ENCODE peak calls at places on chromosome 6, in seven cellular contexts. One of them, this sample, is unnamed. For H3K27me3, the result is how much of the 10 kb centered on the place peaks cover.

GRCh38 chr6:96899019-96899418 is 1.3 kb upstream of the NDUFAF4 start:
- DNase-seq in breast epithelium: no peak
- DNase-seq in CD8-positive, alpha-beta T cell: no peak
- DNase-seq in right lobe of liver: no peak
- DNase-seq in uterus: no peak
- DNase-seq in colonic mucosa: peak
- DNase-seq in left ventricle myocardium inferior: no peak
- DNase-seq in this sample: no peak

GRCh38 chr6:112429226-112429625 is 82.1 kb downstream of the RFPL4B start:
- DNase-seq in breast epithelium: no peak
- DNase-seq in CD8-positive, alpha-beta T cell: no peak
- DNase-seq in right lobe of liver: no peak
- DNase-seq in uterus: no peak
- DNase-seq in colonic mucosa: no peak
- DNase-seq in left ventricle myocardium inferior: no peak
- DNase-seq in this sample: no peak

GRCh38 chr6:53984163-53984562 is 127.1 kb upstream of the MLIP start:
- DNase-seq in breast epithelium: no peak
- DNase-seq in CD8-positive, alpha-beta T cell: no peak
- DNase-seq in right lobe of liver: no peak
- DNase-seq in uterus: no peak
- DNase-seq in colonic mucosa: no peak
- DNase-seq in left ventricle myocardium inferior: no peak
- DNase-seq in this sample: no peak

GRCh38 chr6:103273048-103273447 is 1586.7 kb downstream of the HACE1 start:
- DNase-seq in breast epithelium: no peak
- DNase-seq in CD8-positive, alpha-beta T cell: no peak
- DNase-seq in right lobe of liver: no peak
- DNase-seq in uterus: no peak
- DNase-seq in colonic mucosa: no peak
- DNase-seq in left ventricle myocardium inferior: no peak
- DNase-seq in this sample: no peak

GRCh38 chr6:161029195-161029809 is 37.7 kb downstream of the MAP3K4 start:
- DNase-seq in breast epithelium: no peak
- DNase-seq in CD8-positive, alpha-beta T cell: no peak
- DNase-seq in right lobe of liver: no peak
- DNase-seq in uterus: no peak
- DNase-seq in colonic mucosa: no peak
- DNase-seq in left ventricle myocardium inferior: no peak
- DNase-seq in this sample: no peak

GRCh38 chr6:28710466-28711191 is 184.9 kb downstream of the GPX5 start:
- DNase-seq in breast epithelium: no peak
- DNase-seq in CD8-positive, alpha-beta T cell: no peak
- DNase-seq in right lobe of liver: no peak
- DNase-seq in uterus: no peak
- DNase-seq in colonic mucosa: no peak
- DNase-seq in left ventricle myocardium inferior: no peak
- DNase-seq in this sample: no peak

GRCh38 chr6:113318553-113318952 is 538.6 kb upstream of the MARCKS start:
- DNase-seq in breast epithelium: no peak
- DNase-seq in CD8-positive, alpha-beta T cell: no peak
- DNase-seq in right lobe of liver: no peak
- DNase-seq in uterus: no peak
- DNase-seq in colonic mucosa: no peak
- DNase-seq in left ventricle myocardium inferior: no peak
- DNase-seq in this sample: no peak

GRCh38 chr6:134138226-134138975 is 86.0 kb upstream of the SLC2A12 start:
- DNase-seq in breast epithelium: no peak
- DNase-seq in CD8-positive, alpha-beta T cell: no peak
- DNase-seq in right lobe of liver: no peak
- DNase-seq in uterus: no peak
- DNase-seq in colonic mucosa: no peak
- DNase-seq in left ventricle myocardium inferior: no peak
- DNase-seq in this sample: no peak

GRCh38 chr6:162857321-162857720 is 129.5 kb downstream of the PACRG start:
- DNase-seq in breast epithelium: no peak
- DNase-seq in CD8-positive, alpha-beta T cell: no peak
- DNase-seq in right lobe of liver: no peak
- DNase-seq in uterus: no peak
- DNase-seq in colonic mucosa: no peak
- DNase-seq in left ventricle myocardium inferior: no peak
- DNase-seq in this sample: no peak

GRCh38 chr6:6751615-6752014 is 163.1 kb downstream of the LY86 start:
- DNase-seq in breast epithelium: no peak
- DNase-seq in CD8-positive, alpha-beta T cell: no peak
- DNase-seq in right lobe of liver: no peak
- DNase-seq in uterus: no peak
- DNase-seq in colonic mucosa: peak
- DNase-seq in left ventricle myocardium inferior: no peak
- DNase-seq in this sample: no peak

GRCh38 chr6:69162811-69163210 is 527.7 kb downstream of the ADGRB3 start:
- DNase-seq in breast epithelium: no peak
- DNase-seq in CD8-positive, alpha-beta T cell: no peak
- DNase-seq in right lobe of liver: no peak
- DNase-seq in uterus: no peak
- DNase-seq in colonic mucosa: no peak
- DNase-seq in left ventricle myocardium inferior: no peak
- DNase-seq in this sample: no peak

GRCh38 chr6:57075092-57075491 is 14.9 kb upstream of the ZNF451 start:
- DNase-seq in breast epithelium: no peak
- DNase-seq in CD8-positive, alpha-beta T cell: no peak
- DNase-seq in right lobe of liver: no peak
- DNase-seq in uterus: no peak
- DNase-seq in colonic mucosa: no peak
- DNase-seq in left ventricle myocardium inferior: no peak
- DNase-seq in this sample: no peak

GRCh38 chr6:36386495-36387439 is 702 bp downstream of the ETV7 start:
- DNase-seq in breast epithelium: no peak
- DNase-seq in CD8-positive, alpha-beta T cell: no peak
- DNase-seq in right lobe of liver: no peak
- DNase-seq in uterus: peak
- DNase-seq in colonic mucosa: peak
- DNase-seq in left ventricle myocardium inferior: no peak
- DNase-seq in this sample: peak

DNA sequence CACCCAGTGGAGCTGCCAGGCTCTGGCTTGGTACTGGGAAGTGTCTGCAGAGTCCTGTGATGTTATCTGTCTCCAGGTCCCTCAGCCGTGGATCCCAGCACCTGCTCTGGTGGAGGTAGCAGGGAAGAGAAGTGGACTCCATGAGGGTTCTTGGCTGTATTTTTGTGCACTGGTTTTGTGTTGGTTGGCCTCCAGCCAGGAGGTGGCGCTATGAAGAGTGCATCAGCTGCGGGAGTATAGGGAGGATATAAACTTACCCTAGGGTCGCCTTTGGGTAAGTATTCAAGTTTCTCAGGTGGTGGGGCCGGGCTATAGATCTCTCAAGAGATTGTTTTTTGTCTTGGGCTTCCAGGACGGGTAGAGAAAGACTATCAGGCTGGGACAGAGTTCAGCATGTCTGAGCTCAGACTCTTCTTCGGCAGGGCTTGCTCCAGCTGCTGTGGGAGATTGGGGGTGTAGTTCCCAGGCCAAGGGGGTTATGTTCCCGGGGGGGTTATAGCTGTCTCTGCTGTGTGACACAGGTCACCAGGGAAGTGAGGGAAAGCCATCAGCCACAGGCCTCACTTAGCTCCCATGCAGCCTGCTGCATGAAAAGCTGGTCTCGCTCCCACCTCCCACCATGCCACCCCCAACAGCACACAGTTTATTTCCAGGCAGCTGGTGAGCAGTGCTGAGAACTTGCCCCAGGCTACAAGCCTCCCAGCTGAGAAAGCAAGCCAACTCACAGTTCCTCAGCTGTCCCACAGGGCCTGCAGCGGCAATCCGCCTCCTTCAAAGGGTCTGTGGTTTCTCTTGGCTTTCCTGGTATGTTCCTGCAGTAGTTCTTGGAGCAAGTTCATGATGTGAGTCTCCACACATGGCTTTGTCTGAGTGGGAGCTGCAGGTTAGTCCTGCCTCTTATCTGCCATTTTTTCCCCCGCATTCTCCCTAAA is 115.7 kb downstream of the AIG1 start:
- DNase-seq in breast epithelium: no peak
- DNase-seq in CD8-positive, alpha-beta T cell: no peak
- DNase-seq in right lobe of liver: no peak
- DNase-seq in uterus: no peak
- DNase-seq in colonic mucosa: no peak
- DNase-seq in left ventricle myocardium inferior: no peak
- DNase-seq in this sample: no peak
- TF ChIP-seq CTCF in breast epithelium: no peak
- TF ChIP-seq CTCF in CD8-positive, alpha-beta T cell: no peak
- TF ChIP-seq CTCF in right lobe of liver: no peak
- TF ChIP-seq CTCF in uterus: no peak
- TF ChIP-seq CTCF in colonic mucosa: no peak
- TF ChIP-seq CTCF in left ventricle myocardium inferior: no peak
- TF ChIP-seq CTCF in this sample: no peak

DNA sequence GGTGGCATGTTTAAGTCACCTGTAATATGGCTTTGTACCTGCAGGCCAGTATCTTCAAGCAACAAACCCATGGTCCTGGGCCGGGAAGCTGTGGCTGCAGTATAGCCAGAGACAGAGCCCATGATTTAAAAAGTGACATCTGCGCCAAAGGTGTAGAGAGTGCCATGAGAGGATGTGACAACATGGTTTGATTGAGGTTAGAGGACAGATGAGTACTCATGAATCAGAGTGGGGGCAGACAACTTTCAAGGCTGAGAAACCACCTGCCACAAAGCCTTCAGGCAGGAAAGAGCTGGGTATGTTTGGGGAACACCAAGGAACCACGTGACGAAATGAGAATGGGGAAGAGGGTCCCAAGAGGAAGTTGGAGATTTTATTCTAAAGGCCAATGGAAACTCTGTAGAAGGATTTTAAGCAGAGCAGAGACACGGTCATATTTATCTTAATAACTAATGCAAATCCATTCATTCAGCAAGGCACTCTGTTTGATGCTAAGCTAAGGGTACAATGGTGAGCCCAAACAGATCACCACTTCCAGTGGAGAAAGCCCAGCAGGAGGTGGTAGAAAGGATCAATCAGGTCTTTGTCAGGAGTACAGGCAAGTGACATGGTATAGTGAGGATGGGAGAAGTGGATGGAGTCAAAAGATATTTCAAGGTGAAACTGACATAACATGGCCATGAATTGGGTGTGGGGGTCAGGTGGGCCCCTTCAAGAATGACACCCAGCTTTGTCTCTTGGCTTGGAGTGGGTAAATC is 3.4 kb upstream of the MICAL1 start:
- DNase-seq in breast epithelium: no peak
- DNase-seq in CD8-positive, alpha-beta T cell: no peak
- DNase-seq in right lobe of liver: no peak
- DNase-seq in uterus: no peak
- DNase-seq in colonic mucosa: no peak
- DNase-seq in left ventricle myocardium inferior: no peak
- DNase-seq in this sample: no peak
- H3K27ac ChIP-seq in breast epithelium: no peak
- H3K27ac ChIP-seq in CD8-positive, alpha-beta T cell: peak
- H3K27ac ChIP-seq in right lobe of liver: no peak
- H3K27ac ChIP-seq in uterus: no peak
- H3K27ac ChIP-seq in colonic mucosa: no peak
- H3K27ac ChIP-seq in left ventricle myocardium inferior: no peak
- H3K27ac ChIP-seq in this sample: no peak

GRCh38 chr6:33015798-33016197 is 6.4 kb upstream of the HLA-DOA start:
- DNase-seq in breast epithelium: no peak
- DNase-seq in CD8-positive, alpha-beta T cell: no peak
- DNase-seq in right lobe of liver: no peak
- DNase-seq in uterus: no peak
- DNase-seq in colonic mucosa: no peak
- DNase-seq in left ventricle myocardium inferior: no peak
- DNase-seq in this sample: no peak

GRCh38 chr6:33017694-33018353 is 8.4 kb upstream of the HLA-DOA start:
- DNase-seq in breast epithelium: no peak
- DNase-seq in CD8-positive, alpha-beta T cell: no peak
- DNase-seq in right lobe of liver: no peak
- DNase-seq in uterus: no peak
- DNase-seq in colonic mucosa: no peak
- DNase-seq in left ventricle myocardium inferior: no peak
- DNase-seq in this sample: no peak

GRCh38 chr6:33018904-33019303 is 9.5 kb upstream of the HLA-DOA start:
- DNase-seq in breast epithelium: no peak
- DNase-seq in CD8-positive, alpha-beta T cell: no peak
- DNase-seq in right lobe of liver: peak
- DNase-seq in uterus: no peak
- DNase-seq in colonic mucosa: peak
- DNase-seq in left ventricle myocardium inferior: peak
- DNase-seq in this sample: peak

GRCh38 chr6:33018418-33018817 is 9.0 kb upstream of the HLA-DOA start:
- DNase-seq in breast epithelium: no peak
- DNase-seq in CD8-positive, alpha-beta T cell: no peak
- DNase-seq in right lobe of liver: no peak
- DNase-seq in uterus: no peak
- DNase-seq in colonic mucosa: no peak
- DNase-seq in left ventricle myocardium inferior: no peak
- DNase-seq in this sample: no peak

DNA sequence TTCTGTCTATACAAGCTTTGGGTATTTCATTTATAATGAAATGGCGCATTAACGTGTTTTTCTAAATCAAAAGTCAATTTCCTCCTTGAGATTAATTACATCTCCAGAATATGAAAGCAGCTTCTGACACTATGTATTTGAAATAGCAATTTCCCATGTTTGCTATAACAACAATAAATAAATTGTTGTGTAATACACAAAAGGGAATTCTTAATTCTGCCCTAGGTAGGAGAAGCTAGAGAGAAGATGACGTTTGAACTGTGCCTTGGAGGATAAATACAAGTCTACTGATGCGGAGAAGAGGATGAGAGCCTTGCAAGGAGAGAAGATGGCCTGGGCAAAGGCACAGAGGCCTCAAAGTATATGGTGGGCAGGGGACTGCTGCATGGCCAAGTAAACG is 7.6 kb upstream of the HLA-DOA start:
- DNase-seq in breast epithelium: no peak
- DNase-seq in CD8-positive, alpha-beta T cell: no peak
- DNase-seq in right lobe of liver: no peak
- DNase-seq in uterus: no peak
- DNase-seq in colonic mucosa: no peak
- DNase-seq in left ventricle myocardium inferior: no peak
- DNase-seq in this sample: no peak
- H3K27me3 ChIP-seq in breast epithelium: under half
- H3K27me3 ChIP-seq in CD8-positive, alpha-beta T cell: under half
- H3K27me3 ChIP-seq in right lobe of liver: under half
- H3K27me3 ChIP-seq in uterus: under half
- H3K27me3 ChIP-seq in colonic mucosa: under half
- H3K27me3 ChIP-seq in left ventricle myocardium inferior: under half
- H3K27me3 ChIP-seq in this sample: under half

DNA sequence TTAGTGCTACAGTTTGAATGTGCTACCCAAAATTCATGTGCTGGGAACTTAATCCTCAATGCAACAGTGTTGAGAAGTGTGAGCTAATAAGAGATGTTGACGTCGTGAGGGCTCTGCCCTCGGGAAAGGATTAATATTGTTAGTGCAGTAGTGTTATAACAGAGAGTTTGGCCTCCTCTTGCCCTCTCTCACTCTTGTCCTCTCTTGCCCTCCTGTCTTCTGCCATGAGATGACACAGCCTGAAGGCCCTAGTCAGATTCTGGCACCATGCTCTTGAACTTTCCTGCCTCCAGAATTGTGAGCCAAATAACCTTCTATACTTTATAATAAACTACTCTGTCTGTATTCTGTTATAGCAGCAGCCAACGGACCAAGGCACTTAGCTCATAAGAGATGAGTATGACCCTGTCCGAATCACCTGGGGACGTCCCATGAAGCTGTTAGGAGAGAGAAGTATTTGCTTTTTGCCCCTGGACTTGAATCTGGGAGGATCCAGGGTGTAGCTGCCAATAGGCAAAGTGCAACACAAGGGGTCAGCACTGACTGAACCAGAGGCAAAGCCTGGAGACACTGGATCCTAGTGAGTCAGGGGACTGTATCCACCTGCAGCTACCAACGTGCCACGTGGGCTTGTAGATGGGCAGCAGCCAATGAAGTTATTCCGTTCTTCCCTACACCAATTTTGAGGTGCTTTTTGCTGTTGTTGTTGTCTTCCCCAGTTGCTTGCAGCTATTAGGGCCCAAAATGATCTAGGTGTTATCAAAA is 233.7 kb downstream of the THBS2 start:
- DNase-seq in breast epithelium: no peak
- DNase-seq in CD8-positive, alpha-beta T cell: no peak
- DNase-seq in right lobe of liver: no peak
- DNase-seq in uterus: no peak
- DNase-seq in colonic mucosa: no peak
- DNase-seq in left ventricle myocardium inferior: no peak
- DNase-seq in this sample: no peak
- TF ChIP-seq CTCF in breast epithelium: no peak
- TF ChIP-seq CTCF in CD8-positive, alpha-beta T cell: no peak
- TF ChIP-seq CTCF in right lobe of liver: no peak
- TF ChIP-seq CTCF in uterus: no peak
- TF ChIP-seq CTCF in colonic mucosa: no peak
- TF ChIP-seq CTCF in left ventricle myocardium inferior: no peak
- TF ChIP-seq CTCF in this sample: no peak